ENCODE peak calls at places on chromosomes 5 and 9, in seven cellular contexts. I is heart right ventricle; S is substantia nigra; Q is stimulated activated CD8-positive, alpha-beta memory T cell treated with anti-CD3 and anti-CD28 coated beads, Interleukin-2, amount 100 ng/mL, for 48 hours; W is NCI-H146; B is WTC11; R is T-cell. L is an unnamed sample.

GRCh38 chr5:36570268-36570667 is 36.1 kb upstream of the SLC1A3 start:
- DNase-seq in Q (no peak), S (no peak), I (no peak), R (no peak), W (no peak), B (no peak), L (no peak)

GRCh38 chr5:157761690-157762611 is 18.4 kb downstream of the LSM11 start:
- DNase-seq in Q (no peak), W (peak), B (no peak), I (no peak), S (no peak), R (no peak), L (no peak)

GRCh38 chr9:127136880-127137639 is 14.6 kb upstream of the ANGPTL2 start:
- DNase-seq in I (no peak), B (no peak), S (no peak), Q (no peak), W (no peak), R (no peak), L (no peak)

GRCh38 chr5:106545325-106545724 is 1125.4 kb downstream of the EFNA5 start:
- DNase-seq in S (no peak), R (no peak), B (no peak), W (no peak), Q (no peak), I (no peak), L (no peak)

GRCh38 chr9:16361118-16361517 is 509.4 kb downstream of the BNC2 start:
- DNase-seq in I (no peak), W (no peak), R (no peak), S (no peak), B (no peak), Q (no peak), L (no peak)

GRCh38 chr5:37248970-37249819 is at the start of gene CPLANE1:
- DNase-seq in R (peak), S (peak), Q (peak), W (peak), I (peak), B (peak), L (no peak)

GRCh38 chr9:35729700-35730485 is 2.1 kb downstream of the TLN1 start:
- DNase-seq in R (no peak), S (no peak), Q (no peak), W (peak), I (peak), B (peak), L (no peak)

GRCh38 chr5:39783756-39784421 is 359.1 kb upstream of the DAB2 start:
- DNase-seq in B (no peak), S (no peak), R (no peak), W (no peak), I (no peak), Q (no peak), L (no peak)

L was measured in vagina.